ENCODE peak calls at places on chromosomes 7 and 10, in four cellular contexts. One of them, this sample, is unnamed.

GRCh38 chr7:100897772-100898454 is 2.2 kb upstream of the ACHE start:
- DNase-seq in NCI-H2107: no peak
- DNase-seq in heart left ventricle: no peak
- DNase-seq in neural progenitor cell: no peak
- DNase-seq in this sample: no peak

GRCh38 chr7:90766814-90767564 is 170.9 kb downstream of the CDK14 start:
- DNase-seq in neural progenitor cell: peak; percentile 62
- DNase-seq in NCI-H2107: no peak
- DNase-seq in heart left ventricle: peak; percentile 73
- DNase-seq in this sample: peak; percentile 74

GRCh38 chr10:127357265-127357664 is 160.9 kb upstream of the INSYN2A start:
- DNase-seq in heart left ventricle: no peak
- DNase-seq in NCI-H2107: no peak
- DNase-seq in neural progenitor cell: no peak
- DNase-seq in this sample: no peak

GRCh38 chr7:104801022-104801421 is 213.0 kb upstream of the KMT2E start:
- DNase-seq in NCI-H2107: no peak
- DNase-seq in heart left ventricle: no peak
- DNase-seq in neural progenitor cell: no peak
- DNase-seq in this sample: no peak

GRCh38 chr7:155543011-155543881 is 3.1 kb downstream of the CNPY1 start:
- DNase-seq in neural progenitor cell: no peak
- DNase-seq in heart left ventricle: no peak
- DNase-seq in NCI-H2107: no peak
- DNase-seq in this sample: no peak

GRCh38 chr10:24806262-24806661 is 82.6 kb upstream of the ARHGAP21 start:
- DNase-seq in neural progenitor cell: no peak
- DNase-seq in heart left ventricle: no peak
- DNase-seq in NCI-H2107: no peak
- DNase-seq in this sample: no peak

GRCh38 chr10:436013-436697 is 253.3 kb downstream of the DIP2C start:
- DNase-seq in heart left ventricle: no peak
- DNase-seq in neural progenitor cell: no peak
- DNase-seq in NCI-H2107: no peak
- DNase-seq in this sample: no peak

GRCh38 chr10:4691776-4692175 is 134.2 kb upstream of the AKR1E2 start:
- DNase-seq in heart left ventricle: no peak
- DNase-seq in NCI-H2107: no peak
- DNase-seq in neural progenitor cell: no peak
- DNase-seq in this sample: no peak

GRCh38 chr7:8177109-8177933 is 84.6 kb downstream of the ICA1 start:
- DNase-seq in NCI-H2107: no peak
- DNase-seq in neural progenitor cell: no peak
- DNase-seq in heart left ventricle: no peak
- DNase-seq in this sample: no peak

GRCh38 chr10:24935504-24936292 is 16.7 kb downstream of the PRTFDC1 start:
- DNase-seq in NCI-H2107: no peak
- DNase-seq in heart left ventricle: no peak
- DNase-seq in neural progenitor cell: no peak
- DNase-seq in this sample: no peak

GRCh38 chr7:157529768-157530560 is 193.2 kb downstream of the DNAJB6 start:
- DNase-seq in NCI-H2107: no peak
- DNase-seq in heart left ventricle: no peak
- DNase-seq in neural progenitor cell: no peak
- DNase-seq in this sample: peak; percentile 27

GRCh38 chr7:95690367-95690947 is 81.9 kb upstream of the DYNC1I1 start:
- DNase-seq in neural progenitor cell: peak; percentile 63
- DNase-seq in heart left ventricle: no peak
- DNase-seq in NCI-H2107: peak; percentile 40
- DNase-seq in this sample: no peak

GRCh38 chr7:35854311-35854710 is 53.5 kb downstream of the SEPTIN7 start:
- DNase-seq in neural progenitor cell: no peak
- DNase-seq in NCI-H2107: no peak
- DNase-seq in heart left ventricle: no peak
- DNase-seq in this sample: no peak

GRCh38 chr7:115748123-115748738 is 282.3 kb downstream of the TFEC start:
- DNase-seq in heart left ventricle: no peak
- DNase-seq in NCI-H2107: no peak
- DNase-seq in neural progenitor cell: peak; percentile 51
- DNase-seq in this sample: no peak

GRCh38 chr10:100984670-100985177 is 2.6 kb downstream of the MRPL43 start:
- DNase-seq in heart left ventricle: no peak
- DNase-seq in neural progenitor cell: no peak
- DNase-seq in NCI-H2107: no peak
- DNase-seq in this sample: no peak

GRCh38 chr10:7300327-7300726 is 110.5 kb downstream of the SFMBT2 start:
- DNase-seq in heart left ventricle: no peak
- DNase-seq in neural progenitor cell: no peak
- DNase-seq in NCI-H2107: no peak
- DNase-seq in this sample: no peak

This sample was measured in Right ventricle myocardium superior.